ENCODE peak calls at places on chromosomes 4 and X, in eight cellular contexts. I, V, T, J, B, W, Y and L are unnamed samples.

GRCh38 chr4:749771-750666 is 44.4 kb downstream of the PCGF3 start:
- DNase-seq in I (no peak), V (no peak), T (no peak), J (no peak), B (no peak), W (no peak), Y (no peak), L (no peak)

GRCh38 chr4:2537011-2537830 is 774 bp downstream of the FAM193A start:
- DNase-seq in I (peak; percentile 74), V (peak; percentile 51), T (no peak), J (peak; percentile 70), B (peak; percentile 71), W (peak; percentile 87), Y (peak; percentile 48), L (peak; percentile 6)

GRCh38 chr4:41657561-41657960 is 91.0 kb downstream of the PHOX2B start:
- DNase-seq in I (no peak), V (no peak), T (no peak), J (no peak), B (no peak), W (no peak), Y (no peak), L (no peak)

GRCh38 chrX:147183161-147183560 is 368.6 kb upstream of the CXorf51A start:
- DNase-seq in I (no peak), V (no peak), T (no peak), J (no peak), B (no peak), W (no peak), Y (no peak), L (no peak)

GRCh38 chrX:153781428-153782047 is 697 bp downstream of the SRPK3 start:
- DNase-seq in I (no peak), V (no peak), T (no peak), J (no peak), B (no peak), W (no peak), Y (no peak), L (no peak)

GRCh38 chr4:73692701-73693100 is 47.7 kb upstream of the CXCL8 start:
- DNase-seq in I (no peak), V (no peak), T (no peak), J (no peak), B (no peak), W (no peak), Y (no peak), L (no peak)

GRCh38 chr4:103011378-103012025 is 8.0 kb downstream of the SLC9B1 start:
- DNase-seq in I (peak; percentile 48), V (peak; percentile 91), T (no peak), J (no peak), B (no peak), W (peak; percentile 82), Y (no peak), L (no peak)

GRCh38 chr4:4761128-4761991 is 98.1 kb upstream of the MSX1 start:
- DNase-seq in I (no peak), V (no peak), T (no peak), J (peak; percentile 64), B (no peak), W (no peak), Y (no peak), L (no peak)

GRCh38 chr4:7487998-7488671 is 53.4 kb upstream of the PSAPL1 start:
- DNase-seq in I (no peak), V (no peak), T (no peak), J (no peak), B (no peak), W (no peak), Y (no peak), L (no peak)

GRCh38 chrX:42695800-42696358 is 82.1 kb downstream of the PPP1R2C start:
- DNase-seq in I (no peak), V (no peak), T (no peak), J (no peak), B (no peak), W (no peak), Y (no peak), L (no peak)

GRCh38 chr4:139728840-139729239 is 63.2 kb downstream of the MGST2 start:
- DNase-seq in I (no peak), V (peak; percentile 86), T (no peak), J (no peak), B (no peak), W (no peak), Y (no peak), L (no peak)

GRCh38 chr4:175970734-175971133 is 94.9 kb upstream of the WDR17 start:
- DNase-seq in I (no peak), V (no peak), T (no peak), J (no peak), B (peak; percentile 65), W (no peak), Y (no peak), L (no peak)

GRCh38 chrX:77441479-77441878 is 5.7 kb upstream of the FGF16 start:
- DNase-seq in I (no peak), V (no peak), T (no peak), J (no peak), B (no peak), W (no peak), Y (no peak), L (no peak)

GRCh38 chrX:69884210-69884609 is 165.5 kb downstream of the AWAT2 start:
- DNase-seq in I (no peak), V (no peak), T (no peak), J (no peak), B (no peak), W (no peak), Y (no peak), L (no peak)

GRCh38 chr4:4869380-4869723 is 9.9 kb downstream of the MSX1 start:
- DNase-seq in I (no peak), V (no peak), T (no peak), J (no peak), B (no peak), W (no peak), Y (no peak), L (no peak)

GRCh38 chrX:154516655-154517100 is 646 bp upstream of the FAM3A start:
- DNase-seq in I (peak; percentile 76), V (no peak), T (no peak), J (peak; percentile 68), B (peak; percentile 86), W (no peak), Y (no peak), L (no peak)

GRCh38 chrX:11406109-11406755 is 113.0 kb downstream of the AMELX start:
- DNase-seq in I (no peak), V (no peak), T (no peak), J (no peak), B (no peak), W (no peak), Y (no peak), L (no peak)

GRCh38 chrX:40109288-40110008 is 11.7 kb upstream of the BCOR start:
- DNase-seq in I (peak; percentile 83), V (peak; percentile 82), T (no peak), J (peak; percentile 76), B (peak; percentile 88), W (peak; percentile 92), Y (peak; percentile 80), L (no peak)

GRCh38 chrX:40106677-40107290 is 9.0 kb upstream of the BCOR start:
- DNase-seq in I (no peak), V (no peak), T (no peak), J (peak; percentile 71), B (no peak), W (no peak), Y (no peak), L (no peak)

GRCh38 chrX:40108084-40108958 is 10.6 kb upstream of the BCOR start:
- DNase-seq in I (peak; percentile 60), V (peak; percentile 79), T (no peak), J (no peak), B (peak; percentile 84), W (peak; percentile 93), Y (peak; percentile 88), L (no peak)

GRCh38 chrX:40107291-40108083 is 9.7 kb upstream of the BCOR start:
- DNase-seq in I (peak; percentile 58), V (peak; percentile 75), T (no peak), J (peak; percentile 90), B (peak; percentile 82), W (peak; percentile 94), Y (peak; percentile 74), L (no peak)

GRCh38 chrX:40108959-40109287 is 11.2 kb upstream of the BCOR start:
- DNase-seq in I (peak; percentile 85), V (peak; percentile 89), T (no peak), J (peak; percentile 78), B (peak; percentile 93), W (peak; percentile 95), Y (peak; percentile 85), L (no peak)
- TF ChIP-seq POLR2A in I (peak; percentile 51), V (peak; percentile 64), T (no peak), J (no peak), B (no peak), W (no peak), Y (peak; percentile 11), L (peak; percentile 10)

GRCh38 chr4:128287871-128288688 is 467 bp upstream of the PGRMC2 start:
- DNase-seq in I (peak; percentile 100), V (peak; percentile 100), T (peak; percentile 88), J (peak; percentile 98), B (peak; percentile 100), W (peak; percentile 100), Y (peak; percentile 98), L (peak; percentile 65)
- TF ChIP-seq POLR2A in I (peak; percentile 66), V (peak; percentile 76), T (peak; percentile 64), J (peak; percentile 85), B (peak; percentile 53), W (no peak), Y (peak; percentile 75), L (peak; percentile 81)

GRCh38 chrX:48897621-48898306 is at the start of the genes PQBP1 and TIMM17B:
- DNase-seq in I (peak; percentile 91), V (peak; percentile 92), T (peak; percentile 66), J (peak; percentile 96), B (peak; percentile 96), W (peak; percentile 97), Y (peak; percentile 98), L (peak; percentile 46)
- TF ChIP-seq POLR2A in I (peak; percentile 86), V (peak; percentile 87), T (peak; percentile 90), J (peak; percentile 76), B (peak; percentile 59), W (no peak), Y (peak; percentile 80), L (peak; percentile 79)

DNA sequence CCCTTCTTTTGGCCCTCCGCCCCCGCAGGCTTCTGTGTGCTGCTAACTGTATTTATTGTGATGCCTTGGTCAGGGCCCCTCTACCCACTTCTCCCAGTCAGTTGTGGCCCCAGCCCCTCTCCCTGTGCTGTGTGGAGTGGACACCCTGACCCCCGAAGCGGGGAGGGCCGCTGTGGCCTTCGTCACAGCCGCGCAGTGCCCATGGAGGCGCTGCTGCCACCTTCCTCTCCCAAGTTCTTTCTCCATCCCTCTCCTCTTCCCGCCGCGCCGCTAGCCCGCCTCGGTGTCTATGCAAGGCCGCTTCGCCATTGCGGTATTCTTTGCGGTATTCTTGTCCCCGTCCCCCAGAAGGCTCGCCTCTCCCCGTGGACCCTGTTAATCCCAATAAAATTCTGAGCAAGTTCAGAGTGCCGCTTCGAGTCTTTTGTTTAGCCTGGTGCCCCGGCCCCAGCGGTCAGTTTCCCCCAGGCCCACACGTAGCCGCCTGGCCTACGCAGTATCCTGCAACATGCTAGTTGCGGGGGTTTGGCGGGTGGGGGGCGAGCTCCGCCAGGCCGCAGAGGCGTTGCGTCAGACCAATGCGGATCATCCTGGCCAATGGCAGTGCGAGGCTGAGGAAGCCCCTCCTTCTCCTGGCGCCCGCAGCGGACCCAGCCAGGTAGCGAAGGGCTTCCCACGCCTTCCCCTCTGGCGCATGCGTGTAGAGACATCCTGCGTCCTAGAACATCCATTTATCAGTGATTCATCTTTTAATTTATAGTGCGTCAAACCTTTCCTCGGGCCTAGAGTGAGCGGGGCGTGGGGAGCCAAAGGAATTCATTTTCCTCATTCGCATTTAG is 5.6 kb upstream of the KANTR start:
- DNase-seq in I (peak; percentile 92), V (peak; percentile 87), T (no peak), J (no peak), B (peak; percentile 97), W (peak; percentile 95), Y (peak; percentile 66), L (no peak)
- TF ChIP-seq POLR2A in I (peak; percentile 57), V (peak; percentile 55), T (no peak), J (no peak), B (no peak), W (no peak), Y (no peak), L (no peak)

GRCh38 chrX:49268702-49269009 is 937 bp upstream of the PPP1R3F start:
- DNase-seq in I (no peak), V (no peak), T (no peak), J (no peak), B (no peak), W (no peak), Y (no peak), L (no peak)
- TF ChIP-seq POLR2A in I (no peak), V (no peak), T (no peak), J (no peak), B (no peak), W (no peak), Y (no peak), L (no peak)